ENCODE peak calls at places on chromosomes 11 and 22, in six cellular contexts. W, X, K, C, U and B are unnamed samples.

GRCh38 chr11:109223441-109223840 is 198.5 kb upstream of the C11orf87 start:
- DNase-seq in W (no peak), X (no peak), K (no peak), C (no peak), U (no peak), B (no peak)

GRCh38 chr22:35727436-35727835 is 9.8 kb downstream of the APOL5 start:
- DNase-seq in W (no peak), X (no peak), K (no peak), C (no peak), U (no peak), B (no peak)

GRCh38 chr11:34223021-34223813 is 117.8 kb downstream of the NAT10 start:
- DNase-seq in W (no peak), X (peak), K (peak), C (no peak), U (no peak), B (peak)

GRCh38 chr11:12901272-12901671 is 107.8 kb upstream of the RASSF10 start:
- DNase-seq in W (no peak), X (peak), K (no peak), C (no peak), U (no peak), B (no peak)

GRCh38 chr22:49124588-49124987 is 703.1 kb downstream of the BRD1 start:
- DNase-seq in W (no peak), X (no peak), K (no peak), C (no peak), U (no peak), B (no peak)

GRCh38 chr11:80096736-80097135 is 655.9 kb upstream of the TENM4 start:
- DNase-seq in W (no peak), X (peak), K (peak), C (no peak), U (peak), B (peak)

GRCh38 chr11:75439495-75440120 is 6.6 kb upstream of the KLHL35 start:
- DNase-seq in W (no peak), X (no peak), K (no peak), C (no peak), U (no peak), B (no peak)

GRCh38 chr11:4433852-4434251 is 15.2 kb upstream of the OR52K2 start:
- DNase-seq in W (no peak), X (no peak), K (no peak), C (no peak), U (no peak), B (no peak)

GRCh38 chr11:128956401-128957203 is 13.9 kb upstream of the TP53AIP1 start:
- DNase-seq in W (peak), X (peak), K (peak), C (no peak), U (peak), B (peak)

GRCh38 chr11:80165763-80166162 is 724.9 kb upstream of the TENM4 start:
- DNase-seq in W (no peak), X (peak), K (peak), C (no peak), U (no peak), B (no peak)

GRCh38 chr22:19875531-19876313 is 21.0 kb upstream of the GNB1L start:
- DNase-seq in W (no peak), X (peak), K (no peak), C (no peak), U (no peak), B (peak)

GRCh38 chr11:26599421-26599820 is 27.4 kb upstream of the MUC15 start:
- DNase-seq in W (no peak), X (peak), K (no peak), C (no peak), U (no peak), B (peak)

GRCh38 chr11:12048936-12049790 is 40.7 kb upstream of the DKK3 start:
- DNase-seq in W (no peak), X (peak), K (no peak), C (no peak), U (no peak), B (no peak)

GRCh38 chr11:128738942-128739341 is 45.1 kb downstream of the FLI1 start:
- DNase-seq in W (no peak), X (no peak), K (no peak), C (no peak), U (no peak), B (no peak)

GRCh38 chr11:121965330-121965729 is 150.7 kb downstream of the BLID start:
- DNase-seq in W (no peak), X (peak), K (peak), C (no peak), U (no peak), B (peak)